ENCODE peak calls at places on chromosome 6, in four cellular contexts. L is sigmoid colon, P is GM12865, C is omental fat pad. H is an unnamed sample.

GRCh38 chr6:130033999-130034814 is 15.8 kb downstream of the L3MBTL3 start:
- DNase-seq in P (no peak), L (no peak), C (no peak), H (no peak)

GRCh38 chr6:79461205-79461604 is 76.0 kb downstream of the LCA5 start:
- DNase-seq in P (no peak), C (no peak), L (no peak), H (no peak)

GRCh38 chr6:10429638-10430427 is 15.0 kb upstream of the TFAP2A start:
- DNase-seq in L (no peak), C (no peak), P (peak; percentile 69), H (no peak)

GRCh38 chr6:154623391-154623790 is 109.8 kb upstream of the SCAF8 start:
- DNase-seq in P (no peak), L (no peak), C (no peak), H (no peak)

GRCh38 chr6:86537311-86537861 is 399.9 kb upstream of the HTR1E start:
- DNase-seq in P (no peak), C (no peak), L (no peak), H (no peak)

GRCh38 chr6:54353975-54354374 is 45.7 kb downstream of the TINAG start:
- DNase-seq in C (no peak), L (no peak), P (no peak), H (no peak)

GRCh38 chr6:7685276-7685675 is 40.6 kb upstream of the BMP6 start:
- DNase-seq in C (no peak), L (no peak), P (no peak), H (no peak)

GRCh38 chr6:10402648-10403311 is 12.1 kb downstream of the TFAP2A start:
- DNase-seq in C (no peak), L (no peak), P (no peak), H (no peak)

GRCh38 chr6:107730106-107730505 is 94.0 kb downstream of the SCML4 start:
- DNase-seq in P (no peak), C (no peak), L (no peak), H (no peak)

GRCh38 chr6:166938704-166939103 is 17.6 kb downstream of the RNASET2 start:
- DNase-seq in C (no peak), P (no peak), L (no peak), H (no peak)

GRCh38 chr6:13908955-13909381 is 15.8 kb upstream of the RNF182 start:
- DNase-seq in L (peak; percentile 71), C (no peak), P (peak; percentile 66), H (no peak)

GRCh38 chr6:2839982-2840793 is 1.5 kb downstream of the SERPINB1 start:
- DNase-seq in L (no peak), C (no peak), P (no peak), H (no peak)

GRCh38 chr6:21595265-21595950 is 1.9 kb downstream of the SOX4 start:
- DNase-seq in C (peak; percentile 33), P (peak; percentile 69), L (peak; percentile 71), H (no peak)

GRCh38 chr6:128461517-128461916 is 58.9 kb downstream of the PTPRK start:
- DNase-seq in L (no peak), C (no peak), P (no peak), H (no peak)

GRCh38 chr6:33578588-33579011 is 1.5 kb downstream of the BAK1 start:
- DNase-seq in L (no peak), P (peak; percentile 73), C (no peak), H (no peak)

GRCh38 chr6:29667158-29667557 is 10.3 kb downstream of the MOG start:
- DNase-seq in C (no peak), L (no peak), P (no peak), H (no peak)

GRCh38 chr6:25318589-25318988 is 39.4 kb downstream of the CARMIL1 start:
- DNase-seq in C (no peak), L (no peak), P (no peak), H (no peak)

GRCh38 chr6:20211037-20211940 is 980 bp downstream of the MBOAT1 start:
- DNase-seq in P (peak; percentile 65), C (no peak), L (no peak), H (no peak)

GRCh38 chr6:19759117-19759880 is 77.9 kb upstream of the ID4 start:
- DNase-seq in C (no peak), L (no peak), P (no peak), H (no peak)

GRCh38 chr6:134663356-134663755 is 286.5 kb downstream of the ALDH8A1 start:
- DNase-seq in P (no peak), L (no peak), C (no peak), H (no peak)

GRCh38 chr6:73285674-73286283 is 22.8 kb upstream of the KHDC1 start:
- DNase-seq in C (no peak), L (no peak), P (peak; percentile 33), H (no peak)

GRCh38 chr6:23633986-23634385 is 492.0 kb upstream of the NRSN1 start:
- DNase-seq in L (no peak), C (no peak), P (no peak), H (no peak)
- TF ChIP-seq CTCF in L (no peak), C (no peak), P (no peak), H (no peak)

GRCh38 chr6:118168421-118168820 is 261.4 kb downstream of the SLC35F1 start:
- DNase-seq in C (no peak), L (no peak), P (no peak), H (no peak)

GRCh38 chr6:118171852-118172251 is 264.8 kb downstream of the SLC35F1 start:
- DNase-seq in P (no peak), C (no peak), L (no peak), H (no peak)

GRCh38 chr6:118177720-118178119 is 270.7 kb downstream of the SLC35F1 start:
- DNase-seq in C (no peak), P (no peak), L (no peak), H (no peak)

DNA sequence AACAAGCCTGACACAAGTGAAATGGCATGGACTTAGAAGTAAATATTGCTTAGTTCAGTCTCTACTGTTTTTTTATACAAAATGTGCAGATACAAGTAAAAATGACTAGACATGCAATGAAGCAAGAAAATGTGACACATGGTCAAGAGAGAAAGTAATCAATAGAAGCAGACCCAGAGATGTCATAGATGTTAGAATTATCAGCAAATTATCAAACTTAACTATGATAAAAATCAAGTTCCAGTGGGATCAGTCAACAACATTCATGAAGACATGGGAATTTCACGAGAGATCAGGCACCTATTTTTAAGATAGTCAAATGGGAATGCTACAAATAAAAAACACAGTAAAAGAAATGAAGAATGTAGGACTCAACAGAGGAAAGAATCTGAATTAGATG is 267.0 kb downstream of the SLC35F1 start:
- DNase-seq in C (no peak), P (no peak), L (no peak), H (no peak)
- TF ChIP-seq CTCF in C (no peak), P (no peak), L (no peak), H (no peak)

DNA sequence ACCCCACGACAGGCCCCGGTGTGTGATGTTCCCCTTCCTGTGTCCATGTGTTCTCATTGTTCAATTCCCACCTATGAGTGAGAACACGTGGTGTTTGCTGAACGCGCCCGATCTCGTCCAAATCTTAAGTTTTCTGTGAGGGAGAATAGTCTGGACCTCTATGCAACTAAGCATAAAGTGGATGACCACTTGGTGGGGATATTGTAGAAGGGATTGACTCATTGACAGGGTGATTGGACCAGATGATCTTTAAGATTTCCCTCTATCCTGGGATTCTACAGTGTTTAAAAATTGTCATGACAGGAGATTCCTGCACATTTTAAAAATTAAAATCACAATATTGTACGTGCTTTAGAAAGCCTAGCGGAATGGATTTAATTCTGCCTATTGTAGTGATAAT is 141.3 kb downstream of the TRMT11 start:
- DNase-seq in L (no peak), P (no peak), C (no peak), H (no peak)
- TF ChIP-seq CTCF in L (no peak), P (no peak), C (no peak), H (peak; percentile 27)

DNA sequence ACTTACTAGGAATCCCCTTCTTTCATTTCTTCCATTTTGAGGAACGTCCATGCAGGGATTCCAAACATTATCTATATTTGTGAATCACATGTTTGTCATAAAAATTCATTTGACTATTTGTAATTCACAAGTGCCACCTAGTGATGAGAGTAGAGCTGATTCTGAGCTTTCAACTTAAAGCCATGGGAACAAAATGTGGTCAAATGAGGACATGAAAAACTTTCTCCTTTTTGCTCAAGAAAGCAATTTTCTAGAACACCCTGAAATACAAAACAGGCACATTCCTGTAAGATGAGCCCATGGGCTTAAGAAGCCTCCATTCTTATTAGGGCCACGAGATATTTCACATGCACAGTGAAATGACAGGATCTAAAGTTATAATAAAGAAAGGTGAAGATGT is 12.3 kb downstream of the MAP3K7 start:
- DNase-seq in P (no peak), C (no peak), L (no peak), H (no peak)
- TF ChIP-seq CTCF in P (no peak), C (no peak), L (no peak), H (peak; percentile 14)

DNA sequence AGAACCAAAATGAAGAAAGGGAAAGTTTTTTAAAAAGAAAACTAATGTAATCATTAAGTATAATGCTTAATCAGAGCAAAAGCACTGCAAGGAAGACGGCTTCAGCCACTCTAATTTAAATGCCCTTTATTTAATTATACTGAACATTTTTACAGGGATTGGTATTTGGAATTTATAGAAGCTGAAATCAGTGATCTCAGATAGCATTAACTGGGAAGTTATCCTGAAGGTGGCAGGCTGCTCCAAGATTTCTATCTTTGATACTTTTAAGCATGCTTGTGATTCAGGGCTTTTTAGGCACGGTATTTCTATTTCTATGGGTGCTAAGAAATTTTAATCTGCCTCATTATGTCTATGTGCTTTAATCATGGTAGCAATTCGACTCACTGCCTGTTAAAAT is 1.3 kb upstream of the NDUFAF4 start:
- DNase-seq in C (no peak), L (no peak), P (peak; percentile 32), H (no peak)
- TF ChIP-seq CTCF in C (no peak), L (peak; percentile 52), P (peak; percentile 18), H (peak; percentile 75)

GRCh38 chr6:37039958-37040357 is 34.5 kb downstream of the FGD2 start:
- DNase-seq in L (no peak), P (no peak), C (no peak), H (no peak)
- TF ChIP-seq CTCF in L (no peak), P (no peak), C (no peak), H (no peak)

GRCh38 chr6:111710911-111711310 is 105.2 kb upstream of the TRAF3IP2 start:
- DNase-seq in L (no peak), P (no peak), C (no peak), H (no peak)

GRCh38 chr6:111711989-111712388 is 106.3 kb upstream of the TRAF3IP2 start:
- DNase-seq in P (no peak), C (no peak), L (no peak), H (no peak)

GRCh38 chr6:111712398-111712797 is 106.7 kb upstream of the TRAF3IP2 start:
- DNase-seq in C (no peak), L (no peak), P (no peak), H (no peak)

GRCh38 chr6:111710439-111710838 is 104.8 kb upstream of the TRAF3IP2 start:
- DNase-seq in C (no peak), P (no peak), L (no peak), H (no peak)

GRCh38 chr6:111711476-111711875 is 105.8 kb upstream of the TRAF3IP2 start:
- DNase-seq in L (peak; percentile 76), C (no peak), P (no peak), H (no peak)
- TF ChIP-seq CTCF in L (no peak), C (no peak), P (no peak), H (no peak)

H was measured in RWPE2.